ENCODE peak calls at places on chromosome X, in nine cellular contexts. One of them, this sample, is unnamed.

GRCh38 chrX:22163306-22163705 is 109.4 kb upstream of the CBLL2 start:
- DNase-seq in body of pancreas: no peak
- DNase-seq in fibroblast of mammary gland: no peak
- DNase-seq in A673: no peak
- DNase-seq in left ventricle myocardium inferior: no peak
- DNase-seq in upper lobe of left lung: no peak
- DNase-seq in heart right ventricle: no peak
- DNase-seq in astrocyte: no peak
- DNase-seq in upper lobe of right lung: no peak
- DNase-seq in this sample: no peak

GRCh38 chrX:9311411-9312160 is 153.3 kb upstream of the TBL1X start:
- DNase-seq in body of pancreas: no peak
- DNase-seq in fibroblast of mammary gland: peak
- DNase-seq in A673: no peak
- DNase-seq in left ventricle myocardium inferior: no peak
- DNase-seq in upper lobe of left lung: no peak
- DNase-seq in heart right ventricle: no peak
- DNase-seq in astrocyte: peak
- DNase-seq in upper lobe of right lung: no peak
- DNase-seq in this sample: no peak

GRCh38 chrX:16743604-16744325 is 24.4 kb downstream of the SYAP1 start:
- DNase-seq in body of pancreas: no peak
- DNase-seq in fibroblast of mammary gland: peak
- DNase-seq in A673: no peak
- DNase-seq in left ventricle myocardium inferior: no peak
- DNase-seq in upper lobe of left lung: no peak
- DNase-seq in heart right ventricle: no peak
- DNase-seq in astrocyte: peak
- DNase-seq in upper lobe of right lung: no peak
- DNase-seq in this sample: peak

GRCh38 chrX:50971390-50971789 is 60.9 kb downstream of the BMP15 start:
- DNase-seq in body of pancreas: no peak
- DNase-seq in fibroblast of mammary gland: peak
- DNase-seq in A673: no peak
- DNase-seq in left ventricle myocardium inferior: no peak
- DNase-seq in upper lobe of left lung: no peak
- DNase-seq in heart right ventricle: no peak
- DNase-seq in astrocyte: peak
- DNase-seq in upper lobe of right lung: no peak
- DNase-seq in this sample: no peak

GRCh38 chrX:17022205-17022604 is 75.7 kb downstream of the REPS2 start:
- DNase-seq in body of pancreas: no peak
- DNase-seq in fibroblast of mammary gland: peak
- DNase-seq in A673: peak
- DNase-seq in left ventricle myocardium inferior: no peak
- DNase-seq in upper lobe of left lung: no peak
- DNase-seq in heart right ventricle: no peak
- DNase-seq in astrocyte: peak
- DNase-seq in upper lobe of right lung: no peak
- DNase-seq in this sample: peak

GRCh38 chrX:9072281-9072680 is 38.4 kb upstream of the FAM9B start:
- DNase-seq in body of pancreas: no peak
- DNase-seq in fibroblast of mammary gland: peak
- DNase-seq in A673: no peak
- DNase-seq in left ventricle myocardium inferior: no peak
- DNase-seq in upper lobe of left lung: no peak
- DNase-seq in heart right ventricle: no peak
- DNase-seq in astrocyte: no peak
- DNase-seq in upper lobe of right lung: no peak
- DNase-seq in this sample: peak

GRCh38 chrX:151004085-151004484 is 20.9 kb downstream of the HMGB3 start:
- DNase-seq in body of pancreas: no peak
- DNase-seq in fibroblast of mammary gland: peak
- DNase-seq in A673: no peak
- DNase-seq in left ventricle myocardium inferior: no peak
- DNase-seq in upper lobe of left lung: no peak
- DNase-seq in heart right ventricle: no peak
- DNase-seq in astrocyte: no peak
- DNase-seq in upper lobe of right lung: no peak
- DNase-seq in this sample: peak

GRCh38 chrX:19865567-19866363 is 21.6 kb downstream of the SH3KBP1 start:
- DNase-seq in body of pancreas: no peak
- DNase-seq in fibroblast of mammary gland: no peak
- DNase-seq in A673: no peak
- DNase-seq in left ventricle myocardium inferior: no peak
- DNase-seq in upper lobe of left lung: no peak
- DNase-seq in heart right ventricle: no peak
- DNase-seq in astrocyte: no peak
- DNase-seq in upper lobe of right lung: no peak
- DNase-seq in this sample: no peak

GRCh38 chrX:29531336-29531735 is 684.0 kb upstream of the MAGEB2 start:
- DNase-seq in body of pancreas: no peak
- DNase-seq in fibroblast of mammary gland: no peak
- DNase-seq in A673: no peak
- DNase-seq in left ventricle myocardium inferior: no peak
- DNase-seq in upper lobe of left lung: no peak
- DNase-seq in heart right ventricle: no peak
- DNase-seq in astrocyte: no peak
- DNase-seq in upper lobe of right lung: no peak
- DNase-seq in this sample: no peak

GRCh38 chrX:2707334-2707760 is 16.3 kb downstream of the CD99 start:
- DNase-seq in body of pancreas: peak
- DNase-seq in fibroblast of mammary gland: peak
- DNase-seq in A673: peak
- DNase-seq in left ventricle myocardium inferior: peak
- DNase-seq in upper lobe of left lung: no peak
- DNase-seq in heart right ventricle: peak
- DNase-seq in astrocyte: peak
- DNase-seq in upper lobe of right lung: no peak
- DNase-seq in this sample: peak

GRCh38 chrX:3143043-3143799 is 102.0 kb downstream of the ARSF start:
- DNase-seq in body of pancreas: no peak
- DNase-seq in fibroblast of mammary gland: no peak
- DNase-seq in A673: peak
- DNase-seq in left ventricle myocardium inferior: no peak
- DNase-seq in upper lobe of left lung: no peak
- DNase-seq in heart right ventricle: no peak
- DNase-seq in astrocyte: no peak
- DNase-seq in upper lobe of right lung: no peak
- DNase-seq in this sample: no peak

GRCh38 chrX:298993-299392 is 17.8 kb downstream of the PLCXD1 start:
- DNase-seq in body of pancreas: no peak
- DNase-seq in fibroblast of mammary gland: no peak
- DNase-seq in A673: no peak
- DNase-seq in left ventricle myocardium inferior: no peak
- DNase-seq in upper lobe of left lung: no peak
- DNase-seq in heart right ventricle: no peak
- DNase-seq in astrocyte: no peak
- DNase-seq in upper lobe of right lung: no peak
- DNase-seq in this sample: no peak

GRCh38 chrX:69614896-69615295 is 1.0 kb upstream of the EDA start:
- DNase-seq in body of pancreas: no peak
- DNase-seq in fibroblast of mammary gland: peak
- DNase-seq in A673: no peak
- DNase-seq in left ventricle myocardium inferior: no peak
- DNase-seq in upper lobe of left lung: no peak
- DNase-seq in heart right ventricle: no peak
- DNase-seq in astrocyte: no peak
- DNase-seq in upper lobe of right lung: no peak
- DNase-seq in this sample: peak

GRCh38 chrX:69615779-69616519 is at the start of gene EDA:
- DNase-seq in body of pancreas: peak
- DNase-seq in fibroblast of mammary gland: peak
- DNase-seq in A673: peak
- DNase-seq in left ventricle myocardium inferior: peak
- DNase-seq in upper lobe of left lung: peak
- DNase-seq in heart right ventricle: peak
- DNase-seq in astrocyte: peak
- DNase-seq in upper lobe of right lung: peak
- DNase-seq in this sample: peak

GRCh38 chrX:69616520-69617203 is 749 bp downstream of the EDA start:
- DNase-seq in body of pancreas: peak
- DNase-seq in fibroblast of mammary gland: no peak
- DNase-seq in A673: peak
- DNase-seq in left ventricle myocardium inferior: peak
- DNase-seq in upper lobe of left lung: peak
- DNase-seq in heart right ventricle: peak
- DNase-seq in astrocyte: no peak
- DNase-seq in upper lobe of right lung: peak
- DNase-seq in this sample: peak

GRCh38 chrX:69613946-69614345 is 2.0 kb upstream of the EDA start:
- DNase-seq in body of pancreas: no peak
- DNase-seq in fibroblast of mammary gland: no peak
- DNase-seq in A673: no peak
- DNase-seq in left ventricle myocardium inferior: no peak
- DNase-seq in upper lobe of left lung: no peak
- DNase-seq in heart right ventricle: no peak
- DNase-seq in astrocyte: no peak
- DNase-seq in upper lobe of right lung: no peak
- DNase-seq in this sample: no peak

GRCh38 chrX:69615323-69615722 is 590 bp upstream of the EDA start:
- DNase-seq in body of pancreas: no peak
- DNase-seq in fibroblast of mammary gland: no peak
- DNase-seq in A673: no peak
- DNase-seq in left ventricle myocardium inferior: no peak
- DNase-seq in upper lobe of left lung: no peak
- DNase-seq in heart right ventricle: no peak
- DNase-seq in astrocyte: no peak
- DNase-seq in upper lobe of right lung: no peak
- DNase-seq in this sample: no peak
- H3K4me3 ChIP-seq in body of pancreas: no peak
- H3K4me3 ChIP-seq in fibroblast of mammary gland: peak
- H3K4me3 ChIP-seq in A673: peak
- H3K4me3 ChIP-seq in left ventricle myocardium inferior: peak
- H3K4me3 ChIP-seq in upper lobe of left lung: peak
- H3K4me3 ChIP-seq in heart right ventricle: peak
- H3K4me3 ChIP-seq in astrocyte: no peak
- H3K4me3 ChIP-seq in upper lobe of right lung: peak
- H3K4me3 ChIP-seq in this sample: peak

DNA sequence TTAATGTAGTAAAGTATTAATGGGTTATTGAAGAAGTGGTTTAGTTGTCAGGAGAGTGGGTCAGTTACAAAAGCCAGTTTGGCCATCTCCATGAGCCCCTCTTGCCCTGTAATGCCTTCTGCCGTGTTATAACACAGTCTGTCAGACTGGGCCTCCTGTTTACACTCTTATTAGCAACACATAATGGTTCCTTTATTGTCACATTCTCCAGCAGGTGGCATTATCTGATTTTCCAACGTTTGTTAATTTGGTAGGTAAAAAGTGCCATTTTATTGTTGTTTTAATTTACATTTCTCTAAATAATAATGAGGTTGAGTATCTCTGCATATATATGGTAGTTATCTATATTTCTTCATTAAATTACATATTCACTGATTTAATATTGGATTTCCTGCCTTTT is 560.8 kb downstream of the FGF13 start:
- DNase-seq in body of pancreas: no peak
- DNase-seq in fibroblast of mammary gland: no peak
- DNase-seq in A673: peak
- DNase-seq in left ventricle myocardium inferior: no peak
- DNase-seq in upper lobe of left lung: no peak
- DNase-seq in heart right ventricle: no peak
- DNase-seq in astrocyte: no peak
- DNase-seq in upper lobe of right lung: no peak
- DNase-seq in this sample: no peak
- TF ChIP-seq CTCF in body of pancreas: no peak
- TF ChIP-seq CTCF in fibroblast of mammary gland: no peak
- TF ChIP-seq CTCF in A673: peak
- TF ChIP-seq CTCF in left ventricle myocardium inferior: no peak
- TF ChIP-seq CTCF in upper lobe of left lung: no peak
- TF ChIP-seq CTCF in heart right ventricle: no peak
- TF ChIP-seq CTCF in astrocyte: no peak
- TF ChIP-seq CTCF in upper lobe of right lung: no peak
- TF ChIP-seq CTCF in this sample: no peak

DNA sequence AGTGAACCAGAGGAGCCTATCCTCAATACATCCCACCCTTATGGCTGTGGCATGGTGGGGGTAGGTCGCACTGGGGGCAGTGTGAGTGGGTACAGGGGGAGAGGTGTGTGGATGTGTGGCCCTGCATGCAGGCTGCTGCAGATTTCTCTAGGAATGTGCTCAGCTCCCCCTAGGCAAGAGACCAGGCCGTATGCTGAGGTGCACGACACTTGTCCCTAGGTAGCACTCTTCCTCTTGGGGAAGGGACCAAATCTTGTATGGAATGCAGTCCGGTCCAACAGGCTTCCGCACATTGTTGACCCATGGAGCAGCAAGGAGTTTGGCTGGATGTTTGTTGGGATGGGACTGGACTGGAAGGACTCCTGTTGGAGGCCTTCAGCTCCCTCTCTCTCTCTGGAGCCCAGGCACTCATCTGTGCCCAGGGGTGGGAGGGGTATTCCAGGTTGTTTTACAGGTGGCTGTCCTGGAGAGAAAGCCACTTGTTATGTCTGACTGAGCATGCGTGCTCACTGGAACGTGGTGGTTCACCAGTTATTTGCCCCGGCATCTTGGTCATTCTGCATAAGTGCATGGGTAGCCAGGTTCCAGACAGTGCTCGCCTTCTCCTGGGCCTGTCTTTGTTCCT is 55.1 kb downstream of the NBDY start:
- DNase-seq in body of pancreas: no peak
- DNase-seq in fibroblast of mammary gland: no peak
- DNase-seq in A673: no peak
- DNase-seq in left ventricle myocardium inferior: no peak
- DNase-seq in upper lobe of left lung: no peak
- DNase-seq in heart right ventricle: no peak
- DNase-seq in astrocyte: no peak
- DNase-seq in upper lobe of right lung: peak
- DNase-seq in this sample: no peak
- H3K4me3 ChIP-seq in body of pancreas: no peak
- H3K4me3 ChIP-seq in fibroblast of mammary gland: no peak
- H3K4me3 ChIP-seq in A673: no peak
- H3K4me3 ChIP-seq in left ventricle myocardium inferior: no peak
- H3K4me3 ChIP-seq in upper lobe of left lung: no peak
- H3K4me3 ChIP-seq in heart right ventricle: no peak
- H3K4me3 ChIP-seq in astrocyte: no peak
- H3K4me3 ChIP-seq in upper lobe of right lung: no peak
- H3K4me3 ChIP-seq in this sample: no peak

GRCh38 chrX:137929951-137930350 is 364.0 kb downstream of the ZIC3 start:
- DNase-seq in body of pancreas: no peak
- DNase-seq in fibroblast of mammary gland: no peak
- DNase-seq in A673: no peak
- DNase-seq in left ventricle myocardium inferior: no peak
- DNase-seq in upper lobe of left lung: no peak
- DNase-seq in heart right ventricle: no peak
- DNase-seq in astrocyte: no peak
- DNase-seq in upper lobe of right lung: no peak
- DNase-seq in this sample: no peak

GRCh38 chrX:137930562-137930961 is 364.6 kb downstream of the ZIC3 start:
- DNase-seq in body of pancreas: no peak
- DNase-seq in fibroblast of mammary gland: no peak
- DNase-seq in A673: no peak
- DNase-seq in left ventricle myocardium inferior: no peak
- DNase-seq in upper lobe of left lung: no peak
- DNase-seq in heart right ventricle: no peak
- DNase-seq in astrocyte: no peak
- DNase-seq in upper lobe of right lung: no peak
- DNase-seq in this sample: no peak

DNA sequence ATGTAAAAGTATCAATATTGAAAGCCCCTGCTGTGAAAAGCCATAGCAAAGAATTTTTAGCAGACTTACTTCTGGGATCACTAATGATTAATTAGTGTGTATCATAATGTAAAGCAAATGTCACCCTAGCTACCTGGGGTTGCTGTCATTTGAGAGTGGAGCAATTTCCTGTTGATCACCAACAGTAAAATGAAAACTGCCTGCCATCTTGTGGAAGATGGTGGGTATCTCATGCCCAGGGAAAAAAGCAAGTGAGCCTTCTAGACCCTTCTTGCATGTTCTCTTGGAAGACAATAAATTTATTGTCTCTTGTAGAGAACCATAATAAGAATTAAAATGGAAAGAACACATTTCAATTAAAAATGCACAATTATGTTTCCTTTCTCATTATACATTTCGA is 360.2 kb downstream of the ZIC3 start:
- DNase-seq in body of pancreas: no peak
- DNase-seq in fibroblast of mammary gland: no peak
- DNase-seq in A673: peak
- DNase-seq in left ventricle myocardium inferior: no peak
- DNase-seq in upper lobe of left lung: no peak
- DNase-seq in heart right ventricle: no peak
- DNase-seq in astrocyte: no peak
- DNase-seq in upper lobe of right lung: no peak
- DNase-seq in this sample: no peak
- TF ChIP-seq CTCF in body of pancreas: peak
- TF ChIP-seq CTCF in fibroblast of mammary gland: no peak
- TF ChIP-seq CTCF in A673: peak
- TF ChIP-seq CTCF in left ventricle myocardium inferior: no peak
- TF ChIP-seq CTCF in upper lobe of left lung: no peak
- TF ChIP-seq CTCF in heart right ventricle: no peak
- TF ChIP-seq CTCF in astrocyte: peak
- TF ChIP-seq CTCF in upper lobe of right lung: no peak
- TF ChIP-seq CTCF in this sample: no peak